ENCODE peak calls at places on chromosomes 2 and 18, in ten cellular contexts. N, S, C, B, L, I, G, E, M and W are unnamed samples.

GRCh38 chr18:21897811-21898210 is 157.2 kb downstream of the MIB1 start:
- DNase-seq in S (no peak), G (peak; percentile 6), L (no peak), E (peak; percentile 41), N (peak; percentile 63), M (no peak), I (peak; percentile 58), B (no peak), C (peak; percentile 55), W (peak; percentile 43)

GRCh38 chr2:55761024-55761423 is 67.4 kb upstream of the PNPT1 start:
- DNase-seq in B (no peak), G (no peak), I (no peak), C (no peak), N (peak; percentile 77), M (no peak), S (no peak), E (no peak), L (no peak), W (no peak)

GRCh38 chr2:102262218-102263129 is 48.9 kb upstream of the IL1RL1 start:
- DNase-seq in M (no peak), N (peak; percentile 71), B (no peak), L (no peak), S (peak; percentile 87), I (no peak), C (no peak), G (peak; percentile 42), E (no peak), W (no peak)

GRCh38 chr18:22451796-22452195 is 34.1 kb upstream of the CTAGE1 start:
- DNase-seq in L (no peak), I (peak; percentile 32), B (no peak), N (no peak), G (no peak), M (no peak), E (no peak), C (peak; percentile 11), S (no peak), W (no peak)

GRCh38 chr2:184119920-184120820 is 478.2 kb upstream of the ZNF804A start:
- DNase-seq in S (no peak), L (no peak), C (no peak), B (no peak), E (peak; percentile 17), M (no peak), I (no peak), N (no peak), G (no peak), W (no peak)

GRCh38 chr2:225122582-225123486 is 80.6 kb upstream of the DOCK10 start:
- DNase-seq in N (peak; percentile 31), I (no peak), E (peak; percentile 43), B (no peak), M (no peak), G (no peak), S (no peak), L (no peak), C (peak; percentile 17), W (no peak)

GRCh38 chr2:20930928-20931327 is 108.0 kb upstream of the LDAH start:
- DNase-seq in E (peak; percentile 33), L (no peak), M (no peak), N (peak; percentile 3), B (no peak), G (peak; percentile 14), S (no peak), C (no peak), I (no peak), W (no peak)

GRCh38 chr2:180716186-180717180 is 263.9 kb upstream of the UBE2E3 start:
- DNase-seq in L (no peak), N (peak; percentile 54), B (no peak), E (no peak), S (no peak), I (no peak), G (no peak), M (no peak), C (no peak), W (no peak)

GRCh38 chr2:180876506-180876905 is 103.9 kb upstream of the UBE2E3 start:
- DNase-seq in I (no peak), C (no peak), S (no peak), E (no peak), M (no peak), L (no peak), B (no peak), N (no peak), G (no peak), W (no peak)

GRCh38 chr2:85602476-85603234 is at the start of gene TMEM150A:
- DNase-seq in B (peak; percentile 96), I (peak; percentile 89), M (peak; percentile 83), G (peak; percentile 94), C (peak; percentile 88), N (peak; percentile 94), S (peak; percentile 98), L (peak; percentile 95), E (peak; percentile 92), W (peak; percentile 88)

GRCh38 chr2:176187306-176188217 is 906 bp upstream of the HOXD1 start:
- DNase-seq in M (no peak), B (no peak), G (no peak), N (no peak), L (no peak), C (no peak), E (no peak), I (no peak), S (no peak), W (no peak)

GRCh38 chr2:120303177-120303576 is 42.8 kb upstream of the INHBB start:
- DNase-seq in S (no peak), I (no peak), M (no peak), C (no peak), E (no peak), B (no peak), L (no peak), G (no peak), N (no peak), W (no peak)

GRCh38 chr2:120308038-120308910 is 37.7 kb upstream of the INHBB start:
- DNase-seq in M (no peak), E (no peak), L (no peak), I (peak; percentile 31), G (no peak), N (no peak), S (no peak), C (no peak), B (peak; percentile 30), W (no peak)

GRCh38 chr2:120306091-120306490 is 39.8 kb upstream of the INHBB start:
- DNase-seq in S (no peak), G (no peak), L (no peak), B (no peak), N (no peak), C (no peak), I (no peak), M (no peak), E (no peak), W (no peak)

GRCh38 chr2:120307482-120307881 is 38.5 kb upstream of the INHBB start:
- DNase-seq in G (no peak), B (no peak), L (no peak), M (no peak), I (no peak), N (no peak), C (no peak), S (no peak), E (no peak), W (no peak)

GRCh38 chr2:120305296-120305695 is 40.6 kb upstream of the INHBB start:
- DNase-seq in G (no peak), B (no peak), E (no peak), C (peak; percentile 43), S (no peak), I (peak; percentile 48), N (peak; percentile 35), L (no peak), M (no peak), W (no peak)
- TF ChIP-seq CTCF in G (peak; percentile 11), B (peak; percentile 16), E (peak; percentile 42), C (no peak), S (no peak), I (peak; percentile 50), N (peak; percentile 33), L (peak; percentile 20), M (no peak), W (peak; percentile 30)

DNA sequence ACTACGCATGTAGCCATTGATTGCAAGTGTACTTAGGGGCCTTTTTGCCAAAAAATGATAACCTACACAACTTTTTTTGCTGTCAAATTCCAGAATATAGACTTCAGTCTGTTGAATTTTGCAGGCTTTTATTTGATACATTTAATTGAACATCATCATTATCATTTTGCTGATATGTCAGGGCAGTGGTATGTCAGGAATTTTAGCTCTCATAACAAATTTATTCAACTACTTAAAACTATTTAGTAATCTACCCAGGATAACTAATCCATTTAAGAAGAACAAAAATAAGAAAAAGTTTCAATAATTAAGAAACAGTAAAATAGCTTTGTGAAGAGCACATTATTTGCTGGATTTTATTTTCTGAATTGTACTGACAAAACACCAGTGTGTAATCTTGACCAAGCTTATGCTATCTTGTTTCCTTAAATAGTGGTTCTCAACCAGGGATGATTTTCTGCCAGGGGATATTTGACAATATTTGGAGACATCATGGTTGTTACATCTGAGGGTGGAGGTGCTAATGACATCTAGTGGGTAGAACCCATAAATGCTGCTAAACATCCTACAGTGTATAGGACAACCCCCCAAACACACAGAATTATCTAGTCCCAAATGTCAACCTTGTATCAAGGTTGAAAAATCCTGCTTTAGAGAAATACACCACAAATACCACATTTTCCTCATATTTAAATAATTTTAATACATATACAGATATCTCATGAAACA is 12.1 kb upstream of the TTN start:
- DNase-seq in N (no peak), S (no peak), L (no peak), C (no peak), E (no peak), I (no peak), G (no peak), B (no peak), M (no peak), W (no peak)
- TF ChIP-seq CTCF in N (no peak), S (no peak), L (no peak), C (no peak), E (no peak), I (no peak), G (no peak), B (no peak), M (no peak), W (no peak)

DNA sequence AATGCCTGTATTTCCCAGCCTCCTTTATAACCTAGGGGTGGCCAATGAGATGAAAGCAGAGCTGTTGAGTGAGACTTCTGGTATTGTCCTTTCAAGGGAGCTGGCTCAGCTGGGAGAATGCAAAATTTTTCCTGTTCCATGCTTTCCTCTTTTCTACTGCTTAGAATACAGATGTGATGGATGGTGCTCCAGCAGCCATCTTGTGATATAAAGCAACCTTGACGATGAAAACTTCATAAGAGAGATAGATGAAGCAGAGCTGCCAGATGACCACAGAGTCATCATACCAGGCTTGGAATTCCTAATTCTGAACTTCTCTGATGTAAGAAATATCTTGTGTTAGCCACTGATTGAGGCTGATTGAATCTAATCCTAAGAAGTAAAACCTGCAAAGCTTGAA is 11.9 kb upstream of the INHBB start:
- DNase-seq in G (no peak), E (no peak), L (no peak), B (no peak), M (no peak), C (no peak), N (no peak), I (no peak), S (no peak), W (no peak)
- TF ChIP-seq CTCF in G (no peak), E (no peak), L (no peak), B (no peak), M (no peak), C (no peak), N (no peak), I (no peak), S (no peak), W (no peak)

DNA sequence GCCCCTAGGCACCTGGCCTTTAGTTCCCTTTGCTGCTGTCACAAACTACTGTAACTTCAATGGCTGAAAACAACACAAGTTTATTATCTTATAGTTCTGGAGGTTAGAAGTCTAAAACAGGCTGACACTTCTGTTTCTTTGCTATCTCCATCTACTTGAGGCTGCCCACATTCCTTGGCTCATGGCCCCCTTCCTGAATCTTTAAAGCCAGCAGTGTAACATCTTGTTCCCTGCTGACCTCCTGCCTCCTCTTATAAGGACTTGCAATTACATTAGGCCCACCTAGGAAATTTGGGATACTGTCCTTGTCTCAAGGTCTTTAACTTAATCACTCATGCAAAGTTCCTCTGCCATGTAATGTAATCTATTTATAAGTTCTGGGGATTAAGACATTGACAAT is 6.5 kb downstream of the SMYD1 start:
- DNase-seq in B (no peak), N (no peak), E (no peak), S (no peak), C (no peak), M (no peak), L (no peak), G (no peak), I (no peak), W (no peak)
- TF ChIP-seq CTCF in B (no peak), N (no peak), E (no peak), S (no peak), C (no peak), M (no peak), L (no peak), G (no peak), I (no peak), W (no peak)